ENCODE peak calls at places on chromosomes 6 and 20, in seven cellular contexts. T, H, O, X, V, D and K are unnamed samples.

GRCh38 chr6:42197574-42198362 is 3.0 kb upstream of the GUCA1B start:
- DNase-seq in T (peak; percentile 57), H (no peak), O (no peak), X (peak; percentile 66), V (no peak), D (no peak), K (peak; percentile 43)

GRCh38 chr6:117352466-117353081 is 73.2 kb downstream of the ROS1 start:
- DNase-seq in T (no peak), H (no peak), O (peak; percentile 37), X (no peak), V (no peak), D (no peak), K (peak; percentile 51)

GRCh38 chr20:32336918-32337347 is 21.2 kb upstream of the ASXL1 start:
- DNase-seq in T (no peak), H (no peak), O (peak; percentile 54), X (peak; percentile 52), V (peak; percentile 51), D (no peak), K (peak; percentile 39)

GRCh38 chr20:19212524-19213502 is at the start of gene SLC24A3:
- DNase-seq in T (no peak), H (peak; percentile 85), O (peak; percentile 90), X (no peak), V (no peak), D (peak; percentile 77), K (peak; percentile 6)

GRCh38 chr6:167153523-167153959 is 4.2 kb downstream of the GPR31 start:
- DNase-seq in T (no peak), H (no peak), O (no peak), X (peak; percentile 51), V (no peak), D (no peak), K (peak; percentile 12)

GRCh38 chr20:41078329-41078728 is 49.7 kb downstream of the TOP1 start:
- DNase-seq in T (peak; percentile 36), H (no peak), O (peak; percentile 81), X (peak; percentile 63), V (no peak), D (no peak), K (peak; percentile 40)

GRCh38 chr6:153130515-153131036 is 506 bp downstream of the RGS17 start:
- DNase-seq in T (no peak), H (no peak), O (peak; percentile 32), X (no peak), V (no peak), D (no peak), K (no peak)

GRCh38 chr6:37774028-37774680 is 45.4 kb upstream of the ZFAND3 start:
- DNase-seq in T (no peak), H (no peak), O (no peak), X (no peak), V (no peak), D (no peak), K (no peak)

GRCh38 chr20:14214046-14214445 is 123.4 kb downstream of the FLRT3 start:
- DNase-seq in T (no peak), H (no peak), O (no peak), X (no peak), V (no peak), D (no peak), K (no peak)

GRCh38 chr6:56756791-56757582 is 114.3 kb upstream of the DST start:
- DNase-seq in T (no peak), H (no peak), O (no peak), X (peak; percentile 46), V (no peak), D (no peak), K (no peak)

GRCh38 chr20:49579874-49580817 is 12.2 kb upstream of the PTGIS start:
- DNase-seq in T (no peak), H (peak; percentile 63), O (no peak), X (no peak), V (no peak), D (no peak), K (no peak)

GRCh38 chr6:10441004-10441654 is 26.3 kb upstream of the TFAP2A start:
- DNase-seq in T (peak; percentile 89), H (no peak), O (peak; percentile 83), X (peak; percentile 93), V (no peak), D (no peak), K (peak; percentile 100)

GRCh38 chr6:13767121-13767794 is 47.1 kb downstream of the MCUR1 start:
- DNase-seq in T (no peak), H (peak; percentile 74), O (peak; percentile 35), X (peak; percentile 86), V (no peak), D (peak; percentile 35), K (no peak)

GRCh38 chr20:4613718-4614620 is 107.7 kb upstream of the PRND start:
- DNase-seq in T (no peak), H (peak; percentile 31), O (peak; percentile 82), X (peak; percentile 71), V (peak; percentile 18), D (peak; percentile 23), K (peak; percentile 74)

GRCh38 chr6:157274471-157275226 is 48.7 kb downstream of the TMEM242 start:
- DNase-seq in T (no peak), H (peak; percentile 71), O (peak; percentile 80), X (peak; percentile 86), V (no peak), D (peak; percentile 80), K (peak; percentile 29)

GRCh38 chr6:364609-365540 is 26.7 kb upstream of the IRF4 start:
- DNase-seq in T (no peak), H (no peak), O (no peak), X (no peak), V (no peak), D (no peak), K (no peak)

GRCh38 chr20:38833857-38834164 is 28.3 kb downstream of the PPP1R16B start:
- DNase-seq in T (no peak), H (no peak), O (no peak), X (no peak), V (no peak), D (no peak), K (no peak)

GRCh38 chr6:118333772-118334171 is 214.3 kb upstream of the PLN start:
- DNase-seq in T (no peak), H (no peak), O (no peak), X (no peak), V (no peak), D (no peak), K (no peak)

GRCh38 chr6:149190228-149190831 is 127.2 kb upstream of the TAB2 start:
- DNase-seq in T (no peak), H (no peak), O (peak; percentile 91), X (no peak), V (peak; percentile 2), D (no peak), K (peak; percentile 40)

GRCh38 chr20:18728165-18728866 is 85.3 kb upstream of the SCP2D1 start:
- DNase-seq in T (no peak), H (no peak), O (no peak), X (no peak), V (no peak), D (no peak), K (no peak)

GRCh38 chr6:163323719-163324118 is 90.8 kb upstream of the QKI start:
- DNase-seq in T (no peak), H (no peak), O (no peak), X (no peak), V (no peak), D (no peak), K (no peak)

GRCh38 chr6:157107915-157108651 is 215.2 kb downstream of the TMEM242 start:
- DNase-seq in T (peak; percentile 89), H (no peak), O (peak; percentile 13), X (peak; percentile 73), V (peak; percentile 54), D (no peak), K (peak; percentile 97)

DNA sequence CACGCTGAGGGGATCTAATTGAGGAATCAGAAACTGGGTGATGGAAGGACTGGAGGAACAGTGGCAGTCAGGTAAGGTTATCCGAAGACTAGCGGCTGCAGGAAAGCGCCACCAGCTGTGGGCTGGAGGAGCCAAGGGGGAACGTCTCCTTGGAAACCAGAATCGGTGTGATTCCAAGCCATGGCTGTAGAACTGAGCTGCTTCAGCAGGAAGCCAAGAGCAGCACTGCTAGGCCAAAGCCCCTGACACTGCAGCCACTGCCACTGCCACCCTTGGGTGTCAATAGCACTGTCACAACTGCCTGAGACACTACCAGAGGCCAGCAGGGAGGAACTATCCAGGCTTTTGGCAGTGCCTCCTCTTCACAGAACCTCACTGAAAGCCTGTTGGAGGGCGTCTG is 289.5 kb upstream of the SUPT3H start:
- DNase-seq in T (no peak), H (no peak), O (peak; percentile 46), X (no peak), V (no peak), D (no peak), K (no peak)
- H3K27me3 ChIP-seq in T (no peaks in the 10 kb centered on the region), H (no peaks in the 10 kb centered on the region), O (no peaks in the 10 kb centered on the region), X (no peaks in the 10 kb centered on the region), V (no peaks in the 10 kb centered on the region), D (peaks cover 45% of the 10 kb centered on the region), K (no peaks in the 10 kb centered on the region)

GRCh38 chr6:45422541-45423110 is 44.9 kb upstream of the SUPT3H start:
- DNase-seq in T (no peak), H (peak; percentile 44), O (peak; percentile 78), X (peak; percentile 60), V (no peak), D (peak; percentile 35), K (no peak)
- H3K27me3 ChIP-seq in T (no peaks in the 10 kb centered on the region), H (no peaks in the 10 kb centered on the region), O (peaks cover 20% of the 10 kb centered on the region), X (no peaks in the 10 kb centered on the region), V (no peaks in the 10 kb centered on the region), D (peaks cover 51% of the 10 kb centered on the region), K (no peaks in the 10 kb centered on the region)

DNA sequence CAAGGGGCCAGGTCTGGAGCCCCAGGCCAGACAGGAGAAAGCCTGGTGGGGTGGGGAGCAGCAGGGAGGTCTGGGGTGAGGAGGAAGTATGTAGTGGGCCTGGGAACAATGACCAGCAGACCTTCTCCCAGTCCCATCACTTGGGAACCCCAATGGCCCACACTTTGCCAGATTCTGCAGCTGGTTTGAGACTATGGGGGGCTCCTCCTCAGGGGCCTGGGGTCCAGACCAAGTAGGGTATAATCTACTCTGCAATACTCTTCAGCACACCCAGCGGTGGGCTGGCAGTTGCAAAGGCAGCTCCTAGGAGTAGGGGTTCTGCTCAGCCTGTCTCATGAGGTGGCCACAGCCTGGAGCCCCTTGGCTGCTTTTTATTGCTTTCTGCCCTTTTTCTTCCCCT is 52.8 kb downstream of the NPEPL1 start:
- DNase-seq in T (no peak), H (no peak), O (no peak), X (no peak), V (no peak), D (no peak), K (no peak)
- H3K27me3 ChIP-seq in T (peaks cover 9% of the 10 kb centered on the region), H (no peaks in the 10 kb centered on the region), O (no peaks in the 10 kb centered on the region), X (peaks cover 11% of the 10 kb centered on the region), V (peaks cover 3% of the 10 kb centered on the region), D (no peaks in the 10 kb centered on the region), K (no peaks in the 10 kb centered on the region)

GRCh38 chr6:165777680-165778079 is 114.6 kb upstream of the PDE10A start:
- DNase-seq in T (no peak), H (no peak), O (no peak), X (no peak), V (no peak), D (no peak), K (no peak)

GRCh38 chr6:165782124-165782523 is 119.1 kb upstream of the PDE10A start:
- DNase-seq in T (no peak), H (no peak), O (no peak), X (no peak), V (no peak), D (no peak), K (no peak)

GRCh38 chr6:165774903-165775608 is 112.0 kb upstream of the PDE10A start:
- DNase-seq in T (no peak), H (no peak), O (peak; percentile 76), X (no peak), V (no peak), D (no peak), K (peak; percentile 75)

DNA sequence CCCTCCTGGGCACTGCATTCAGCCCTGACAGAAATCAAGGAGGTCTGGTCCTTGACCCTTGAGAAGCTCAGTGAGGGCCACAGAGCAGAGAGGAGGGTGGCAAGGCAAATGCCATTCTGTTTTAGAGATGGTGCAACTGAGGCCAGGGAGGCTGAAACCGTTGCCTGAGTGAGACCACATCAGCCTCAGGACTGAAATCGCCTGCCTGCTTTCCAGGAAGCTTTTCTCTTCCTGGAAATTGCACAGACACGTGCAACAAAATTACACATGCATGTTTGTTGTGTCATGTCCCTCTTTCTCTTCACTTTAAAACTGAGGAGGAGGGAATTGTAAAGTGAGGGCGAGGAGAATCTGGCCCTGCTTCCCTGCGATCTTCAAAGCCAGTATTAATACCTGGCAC is 113.7 kb upstream of the PDE10A start:
- DNase-seq in T (no peak), H (no peak), O (no peak), X (no peak), V (no peak), D (no peak), K (no peak)
- H3K27me3 ChIP-seq in T (no peaks in the 10 kb centered on the region), H (no peaks in the 10 kb centered on the region), O (no peaks in the 10 kb centered on the region), X (peaks cover 13% of the 10 kb centered on the region), V (peaks cover 2% of the 10 kb centered on the region), D (no peaks in the 10 kb centered on the region), K (no peaks in the 10 kb centered on the region)